ENCODE peak calls at places on chromosomes 13 and 19, in seven cellular contexts. B is epithelial cell of prostate; U is mammary epithelial cell; Y is fibroblast of pulmonary artery; I is activated T-helper 9 cell treated with anti-CD3 and anti-CD28 coated beads, Interleukin-2, amount 50 U/mL, for 16 hours; X is stimulated activated CD8-positive, alpha-beta memory T cell treated with anti-CD3 and anti-CD28 coated beads, Interleukin-15, amount 100 ng/mL, for 1 hour; W is CD8-positive, alpha-beta T cell. L is an unnamed sample.

GRCh38 chr13:50829226-50829625 is 14.3 kb downstream of the DLEU7 start:
- DNase-seq in B (no peak), U (peak), Y (no peak), I (no peak), X (no peak), W (no peak), L (no peak)

GRCh38 chr19:55094456-55095259 is 19.0 kb downstream of the EPS8L1 start:
- DNase-seq in B (no peak), U (no peak), Y (no peak), I (no peak), X (no peak), W (no peak), L (no peak)

GRCh38 chr13:113148940-113149503 is 9.4 kb upstream of the PROZ start:
- DNase-seq in B (no peak), U (no peak), Y (no peak), I (no peak), X (no peak), W (no peak), L (no peak)

GRCh38 chr13:50732712-50733111 is 110.8 kb downstream of the DLEU7 start:
- DNase-seq in B (peak), U (peak), Y (peak), I (no peak), X (no peak), W (no peak), L (no peak)

GRCh38 chr19:43675269-43675879 is 5.4 kb upstream of the PLAUR start:
- DNase-seq in B (peak), U (peak), Y (peak), I (no peak), X (no peak), W (no peak), L (no peak)

GRCh38 chr19:5031231-5032100 is 62.6 kb downstream of the KDM4B start:
- DNase-seq in B (no peak), U (peak), Y (peak), I (peak), X (peak), W (peak), L (peak)

GRCh38 chr19:7658219-7658686 is 10.6 kb upstream of the RETN start:
- DNase-seq in B (no peak), U (no peak), Y (no peak), I (no peak), X (no peak), W (peak), L (no peak)

GRCh38 chr13:49419292-49419691 is 24.6 kb downstream of the CAB39L start:
- DNase-seq in B (no peak), U (no peak), Y (no peak), I (no peak), X (no peak), W (no peak), L (no peak)

GRCh38 chr19:1235625-1236538 is 1.9 kb downstream of the CBARP start:
- DNase-seq in B (no peak), U (no peak), Y (no peak), I (no peak), X (no peak), W (no peak), L (no peak)

GRCh38 chr13:32592082-32592481 is 5.8 kb downstream of the PDS5B start:
- DNase-seq in B (no peak), U (no peak), Y (no peak), I (no peak), X (no peak), W (no peak), L (no peak)

GRCh38 chr19:47027586-47028371 is 8.1 kb downstream of the NPAS1 start:
- DNase-seq in B (no peak), U (no peak), Y (no peak), I (no peak), X (no peak), W (no peak), L (no peak)

GRCh38 chr13:61695147-61695546 is 279.5 kb upstream of the PCDH20 start:
- DNase-seq in B (peak), U (no peak), Y (no peak), I (no peak), X (no peak), W (no peak), L (no peak)

GRCh38 chr19:7665076-7665475 is 3.8 kb upstream of the RETN start:
- DNase-seq in B (no peak), U (no peak), Y (peak), I (no peak), X (no peak), W (no peak), L (no peak)

GRCh38 chr19:55146648-55147218 is 2.3 kb downstream of the TNNT1 start:
- DNase-seq in B (no peak), U (no peak), Y (no peak), I (no peak), X (no peak), W (no peak), L (no peak)

GRCh38 chr19:6963937-6964336 is 57.3 kb downstream of the MBD3L2B start:
- DNase-seq in B (no peak), U (no peak), Y (no peak), I (peak), X (peak), W (no peak), L (peak)

GRCh38 chr19:40603071-40603718 is 2.0 kb downstream of the LTBP4 start:
- DNase-seq in B (no peak), U (peak), Y (peak), I (no peak), X (no peak), W (no peak), L (no peak)

GRCh38 chr19:41575998-41576397 is at the start of gene CEACAM21:
- DNase-seq in B (no peak), U (no peak), Y (no peak), I (no peak), X (no peak), W (peak), L (no peak)

GRCh38 chr19:56348289-56348877 is 33.7 kb upstream of the ZSCAN5A start:
- DNase-seq in B (no peak), U (peak), Y (peak), I (no peak), X (no peak), W (no peak), L (no peak)

GRCh38 chr13:27857271-27857670 is 62.5 kb upstream of the PDX1 start:
- DNase-seq in B (no peak), U (no peak), Y (no peak), I (no peak), X (no peak), W (no peak), L (no peak)

GRCh38 chr19:30070970-30071632 is 129.1 kb downstream of the URI1 start:
- DNase-seq in B (no peak), U (no peak), Y (no peak), I (no peak), X (no peak), W (no peak), L (no peak)

GRCh38 chr19:13554506-13555235 is 48.4 kb upstream of the CACNA1A start:
- DNase-seq in B (no peak), U (no peak), Y (no peak), I (no peak), X (no peak), W (no peak), L (no peak)

GRCh38 chr13:100301418-100301817 is 212.5 kb downstream of the PCCA start:
- DNase-seq in B (no peak), U (peak), Y (peak), I (no peak), X (no peak), W (no peak), L (no peak)

GRCh38 chr13:19090495-19090894 is 91.1 kb downstream of the TUBA3C start:
- DNase-seq in B (no peak), U (no peak), Y (no peak), I (no peak), X (no peak), W (no peak), L (no peak)

GRCh38 chr13:63190742-63191141 is 1775.1 kb upstream of the PCDH20 start:
- DNase-seq in B (no peak), U (no peak), Y (peak), I (no peak), X (no peak), W (no peak), L (no peak)

GRCh38 chr19:1651061-1651547 is 1.3 kb downstream of the TCF3 start:
- DNase-seq in B (no peak), U (no peak), Y (peak), I (peak), X (peak), W (peak), L (peak)

L was measured in T-helper 17 cell.